ENCODE peak calls at places on chromosomes 1 and 21, in four cellular contexts. Z is activated CD4-positive, alpha-beta T cell treated with anti-CD3 and anti-CD28 coated beads, Interleukin-2, amount 10 ng/mL, durations not matched to agents 7 days and 5 days; I is sciatic nerve; D is activated naive CD4-positive, alpha-beta T cell. W is an unnamed sample.

GRCh38 chr1:16393255-16394177 is 26.5 kb downstream of the SZRD1 start:
- DNase-seq in Z (no peak), I (no peak), D (no peak), W (no peak)

GRCh38 chr1:6491480-6491962 is at the start of gene PLEKHG5:
- DNase-seq in D (no peak), Z (no peak), I (no peak), W (peak; percentile 96)

GRCh38 chr1:41474490-41475271 is 9.8 kb downstream of the EDN2 start:
- DNase-seq in Z (no peak), D (no peak), I (no peak), W (no peak)

GRCh38 chr1:50793521-50793920 is 166.5 kb downstream of the FAF1 start:
- DNase-seq in I (no peak), D (no peak), Z (no peak), W (no peak)

GRCh38 chr1:161989108-161989507 is 34.6 kb downstream of the OLFML2B start:
- DNase-seq in Z (no peak), D (no peak), I (no peak), W (no peak)

GRCh38 chr21:42230636-42231035 is 11.7 kb downstream of the ABCG1 start:
- DNase-seq in D (no peak), I (no peak), Z (no peak), W (no peak)

GRCh38 chr1:14857436-14858195 is 259.1 kb downstream of the KAZN start:
- DNase-seq in I (no peak), D (no peak), Z (no peak), W (no peak)

GRCh38 chr21:45408271-45408791 is 3.4 kb downstream of the COL18A1 start:
- DNase-seq in D (no peak), Z (no peak), I (no peak), W (peak; percentile 44)

W was measured in RWPE2.